ENCODE peak calls at places on chromosome 14, in eight cellular contexts. J is Caco-2, Y is stomach, R is astrocyte of the cerebellum, A is AG09319, W is heart left ventricle, X is AG04450, L is Calu3. O is an unnamed sample.

GRCh38 chr14:89012272-89013097 is 188.0 kb downstream of the TTC8 start:
- DNase-seq in J (peak; percentile 71), Y (no peak), R (no peak), A (no peak), W (no peak), X (no peak), L (no peak), O (no peak)

GRCh38 chr14:55129086-55129427 is at the start of gene LGALS3:
- DNase-seq in J (peak; percentile 70), Y (peak; percentile 87), R (no peak), A (no peak), W (peak; percentile 84), X (no peak), L (peak; percentile 83), O (no peak)

GRCh38 chr14:77037886-77038511 is 9.5 kb upstream of the IRF2BPL start:
- DNase-seq in J (no peak), Y (no peak), R (no peak), A (no peak), W (no peak), X (no peak), L (no peak), O (no peak)

GRCh38 chr14:104810316-104810715 is 9.4 kb downstream of the ZBTB42 start:
- DNase-seq in J (no peak), Y (no peak), R (no peak), A (no peak), W (no peak), X (no peak), L (no peak), O (no peak)

GRCh38 chr14:32049361-32050103 is 27.6 kb upstream of the ARHGAP5 start:
- DNase-seq in J (no peak), Y (no peak), R (no peak), A (no peak), W (no peak), X (no peak), L (no peak), O (no peak)

GRCh38 chr14:54722791-54723432 is 156.0 kb downstream of the SAMD4A start:
- DNase-seq in J (no peak), Y (no peak), R (peak; percentile 33), A (no peak), W (no peak), X (no peak), L (peak; percentile 20), O (no peak)

GRCh38 chr14:90060965-90061848 is 587 bp upstream of the KCNK13 start:
- DNase-seq in J (no peak), Y (no peak), R (no peak), A (no peak), W (no peak), X (no peak), L (peak; percentile 6), O (no peak)

GRCh38 chr14:42013560-42013959 is 406.9 kb downstream of the LRFN5 start:
- DNase-seq in J (no peak), Y (no peak), R (no peak), A (no peak), W (no peak), X (no peak), L (no peak), O (no peak)

GRCh38 chr14:80419339-80419738 is 208.0 kb upstream of the DIO2 start:
- DNase-seq in J (no peak), Y (peak; percentile 71), R (peak; percentile 54), A (no peak), W (no peak), X (no peak), L (no peak), O (no peak)

GRCh38 chr14:81449114-81449513 is 49.0 kb upstream of the STON2 start:
- DNase-seq in J (no peak), Y (no peak), R (no peak), A (no peak), W (no peak), X (no peak), L (no peak), O (no peak)

GRCh38 chr14:94129758-94130414 is 482 bp upstream of the IFI27L2 start:
- DNase-seq in J (no peak), Y (no peak), R (no peak), A (no peak), W (peak; percentile 58), X (no peak), L (peak; percentile 41), O (no peak)

GRCh38 chr14:29906256-29906885 is 21.3 kb downstream of the PRKD1 start:
- DNase-seq in J (no peak), Y (peak; percentile 37), R (no peak), A (no peak), W (no peak), X (peak; percentile 15), L (peak; percentile 57), O (no peak)

GRCh38 chr14:101176535-101177205 is 273.1 kb upstream of the RTL1 start:
- DNase-seq in J (no peak), Y (no peak), R (no peak), A (no peak), W (no peak), X (no peak), L (no peak), O (no peak)

GRCh38 chr14:35470775-35471174 is 63.2 kb upstream of the INSM2 start:
- DNase-seq in J (no peak), Y (no peak), R (peak; percentile 4), A (no peak), W (no peak), X (no peak), L (no peak), O (no peak)

GRCh38 chr14:96616168-96616681 is 114.0 kb downstream of the PAPOLA start:
- DNase-seq in J (no peak), Y (no peak), R (no peak), A (no peak), W (no peak), X (no peak), L (no peak), O (no peak)

GRCh38 chr14:58912287-58912686 is 274.5 kb downstream of the DACT1 start:
- DNase-seq in J (no peak), Y (no peak), R (no peak), A (no peak), W (no peak), X (no peak), L (no peak), O (no peak)

DNA sequence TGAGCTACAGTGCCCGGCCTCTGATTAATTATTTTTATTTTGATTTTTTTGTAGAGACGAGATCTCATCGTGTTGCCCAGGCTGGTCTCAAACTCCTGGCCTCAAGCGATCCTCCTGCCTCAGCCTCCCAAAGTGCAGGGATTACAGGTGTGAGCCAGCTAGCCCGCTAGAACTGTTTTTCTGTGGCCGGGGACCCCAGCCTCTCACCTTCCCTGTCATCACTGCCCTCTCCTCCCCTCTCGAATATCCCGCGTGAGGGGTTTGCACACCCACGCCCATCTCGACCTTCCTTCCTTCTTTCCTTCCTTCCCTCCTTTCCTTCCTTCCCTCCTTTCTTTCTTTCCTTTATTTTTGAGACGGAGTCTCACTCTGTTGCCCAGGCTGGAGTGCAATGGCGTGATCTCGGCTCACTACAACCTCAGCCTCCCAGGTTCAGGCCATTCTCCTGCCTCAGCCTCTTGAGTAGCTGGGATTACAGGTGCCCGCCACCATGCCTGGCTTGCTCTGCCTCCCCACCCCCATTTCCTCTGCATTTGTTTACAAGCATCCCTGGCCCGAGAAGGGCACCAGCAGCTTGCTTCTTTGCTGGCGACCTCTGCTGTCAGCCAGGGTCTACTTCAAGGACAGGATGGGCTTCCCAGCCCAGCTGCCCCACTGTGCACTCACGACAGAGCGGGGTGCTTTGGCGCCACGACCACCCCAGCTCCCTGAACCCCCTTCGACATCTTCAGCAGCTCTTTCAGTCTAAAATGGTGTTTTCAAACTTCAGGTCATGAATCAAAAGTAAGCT is 4.3 kb upstream of the TRAF3 start:
- DNase-seq in J (peak; percentile 56), Y (no peak), R (no peak), A (no peak), W (no peak), X (no peak), L (peak; percentile 27), O (no peak)
- TF ChIP-seq CTCF in J (no peak), Y (no peak), R (peak; percentile 32), A (peak; percentile 10), W (no peak), X (peak; percentile 25), L (no peak), O (peak; percentile 33)

GRCh38 chr14:95361373-95362179 is 41.9 kb upstream of the CLMN start:
- DNase-seq in J (no peak), Y (peak; percentile 66), R (no peak), A (no peak), W (peak; percentile 53), X (no peak), L (peak; percentile 29), O (no peak)
- TF ChIP-seq CTCF in J (peak; percentile 45), Y (no peak), R (peak; percentile 41), A (peak; percentile 37), W (peak; percentile 55), X (peak; percentile 30), L (peak; percentile 63), O (peak; percentile 12)

GRCh38 chr14:37196604-37197420 is 925 bp upstream of the MIPOL1 start:
- DNase-seq in J (no peak), Y (no peak), R (no peak), A (no peak), W (no peak), X (no peak), L (no peak), O (no peak)

GRCh38 chr14:37195327-37195726 is 2.4 kb upstream of the MIPOL1 start:
- DNase-seq in J (no peak), Y (no peak), R (no peak), A (no peak), W (no peak), X (peak; percentile 21), L (peak; percentile 3), O (no peak)

GRCh38 chr14:37198907-37199306 is 1.2 kb downstream of the MIPOL1 start:
- DNase-seq in J (no peak), Y (no peak), R (no peak), A (no peak), W (no peak), X (no peak), L (no peak), O (no peak)

GRCh38 chr14:37198273-37198598 is 499 bp downstream of the MIPOL1 start:
- DNase-seq in J (no peak), Y (no peak), R (no peak), A (no peak), W (no peak), X (no peak), L (no peak), O (no peak)

GRCh38 chr14:37197421-37198272 is at the start of gene MIPOL1:
- DNase-seq in J (peak; percentile 83), Y (peak; percentile 88), R (peak; percentile 64), A (peak; percentile 76), W (peak; percentile 84), X (peak; percentile 69), L (peak; percentile 85), O (peak; percentile 60)
- TF ChIP-seq CTCF in J (no peak), Y (no peak), R (peak; percentile 43), A (peak; percentile 53), W (peak; percentile 22), X (peak; percentile 41), L (no peak), O (peak; percentile 65)

DNA sequence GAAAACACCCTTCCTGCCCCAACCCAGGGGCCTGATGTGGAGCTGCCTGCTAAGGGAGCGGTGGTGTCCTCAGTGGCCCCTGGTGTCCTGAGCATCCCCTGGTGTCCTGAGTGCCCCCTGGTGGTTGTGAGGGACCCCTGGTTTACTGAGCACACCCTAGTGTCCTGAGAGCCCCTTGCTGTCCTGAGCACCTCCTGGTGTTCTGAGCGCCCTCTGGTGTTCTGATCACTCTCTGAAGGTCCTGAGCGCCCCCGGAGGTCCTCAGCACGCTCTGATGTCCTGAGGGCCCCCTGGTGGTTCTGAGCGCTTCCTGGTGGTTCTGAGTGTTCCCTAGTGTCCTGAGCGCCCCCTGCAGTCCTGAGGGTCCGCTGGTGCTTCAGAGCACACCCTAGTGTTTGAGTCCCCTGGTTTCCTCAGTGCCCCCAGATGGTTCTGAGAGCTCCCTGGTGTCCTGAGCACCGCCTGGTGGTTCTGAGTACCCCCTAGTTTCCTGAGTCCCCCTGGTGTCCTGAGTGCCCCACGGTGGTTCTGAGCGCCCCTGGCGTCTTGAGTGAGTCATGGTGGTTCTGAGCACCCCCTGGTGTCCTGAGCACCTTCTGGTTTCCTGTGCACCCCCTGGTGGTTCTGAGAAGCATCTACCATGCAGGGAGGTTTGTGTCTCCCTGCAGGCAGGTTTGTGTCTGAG is 1004.2 kb downstream of the TMEM121 start:
- DNase-seq in J (no peak), Y (no peak), R (no peak), A (no peak), W (no peak), X (no peak), L (no peak), O (no peak)
- TF ChIP-seq CTCF in J (no peak), Y (no peak), R (no peak), A (no peak), W (no peak), X (no peak), L (no peak), O (peak; percentile 2)

O was measured in BJ.